ENCODE peak calls at places on chromosomes 5 and 9, in seven cellular contexts. D is neural crest cell, C is left ventricle myocardium inferior, A is ovary, V is HFFc6, X is AG09319, Q is cardiac muscle cell. Z is an unnamed sample.

GRCh38 chr9:94922098-94922607 is 195.7 kb downstream of the AOPEP start:
- DNase-seq in D (no peak), C (no peak), A (peak; percentile 46), V (peak; percentile 94), X (peak; percentile 94), Q (no peak), Z (no peak)

GRCh38 chr5:85896499-85896898 is 721.2 kb upstream of the COX7C start:
- DNase-seq in D (no peak), C (no peak), A (no peak), V (no peak), X (no peak), Q (no peak), Z (no peak)

GRCh38 chr9:6766606-6767005 is 8.8 kb downstream of the KDM4C start:
- DNase-seq in D (no peak), C (no peak), A (no peak), V (no peak), X (no peak), Q (no peak), Z (no peak)

GRCh38 chr5:74127377-74128338 is 501.7 kb downstream of the ARHGEF28 start:
- DNase-seq in D (no peak), C (no peak), A (no peak), V (peak; percentile 16), X (no peak), Q (no peak), Z (no peak)

GRCh38 chr5:154470949-154471870 is 6.8 kb downstream of the HAND1 start:
- DNase-seq in D (no peak), C (no peak), A (no peak), V (no peak), X (no peak), Q (no peak), Z (no peak)

GRCh38 chr5:40799248-40799647 is 1.1 kb upstream of the PRKAA1 start:
- DNase-seq in D (no peak), C (no peak), A (no peak), V (no peak), X (no peak), Q (no peak), Z (no peak)

GRCh38 chr5:177357459-177358332 is at the start of gene RGS14:
- DNase-seq in D (no peak), C (peak; percentile 29), A (no peak), V (peak; percentile 46), X (no peak), Q (no peak), Z (no peak)

GRCh38 chr9:131423171-131423581 is 29.3 kb downstream of the PRRC2B start:
- DNase-seq in D (no peak), C (peak; percentile 64), A (peak; percentile 62), V (peak; percentile 69), X (peak; percentile 35), Q (no peak), Z (peak; percentile 46)

GRCh38 chr5:121963409-121963808 is 1.6 kb downstream of the SRFBP1 start:
- DNase-seq in D (no peak), C (no peak), A (no peak), V (no peak), X (no peak), Q (no peak), Z (no peak)

GRCh38 chr5:133827001-133827400 is 141.4 kb downstream of the C5orf15 start:
- DNase-seq in D (no peak), C (no peak), A (no peak), V (no peak), X (no peak), Q (no peak), Z (peak; percentile 35)

GRCh38 chr5:141484499-141485304 is at the start of gene PCDHGC4:
- DNase-seq in D (peak; percentile 56), C (no peak), A (no peak), V (no peak), X (no peak), Q (peak; percentile 82), Z (peak; percentile 75)

GRCh38 chr9:137162505-137163100 is 7.2 kb downstream of the LRRC26 start:
- DNase-seq in D (no peak), C (no peak), A (no peak), V (no peak), X (no peak), Q (peak; percentile 34), Z (peak; percentile 40)

GRCh38 chr5:389891-390290 is 53.1 kb upstream of the EXOC3 start:
- DNase-seq in D (no peak), C (no peak), A (no peak), V (no peak), X (no peak), Q (no peak), Z (no peak)

GRCh38 chr5:148850836-148851235 is 24.4 kb downstream of the ADRB2 start:
- DNase-seq in D (no peak), C (no peak), A (no peak), V (no peak), X (no peak), Q (no peak), Z (no peak)

GRCh38 chr5:78504726-78505431 is 143.7 kb downstream of the LHFPL2 start:
- DNase-seq in D (no peak), C (peak; percentile 85), A (peak; percentile 77), V (peak; percentile 99), X (peak; percentile 97), Q (peak; percentile 45), Z (no peak)

GRCh38 chr5:136020383-136021015 is 8.3 kb upstream of the TGFBI start:
- DNase-seq in D (no peak), C (no peak), A (no peak), V (peak; percentile 92), X (peak; percentile 93), Q (no peak), Z (no peak)

GRCh38 chr5:124596595-124597388 is 149.6 kb downstream of the ZNF608 start:
- DNase-seq in D (no peak), C (no peak), A (no peak), V (peak; percentile 77), X (peak; percentile 47), Q (no peak), Z (no peak)

GRCh38 chr9:136545065-136545965 is 533 bp downstream of the NOTCH1 start:
- DNase-seq in D (no peak), C (no peak), A (peak; percentile 61), V (no peak), X (no peak), Q (no peak), Z (peak; percentile 50)

GRCh38 chr9:126491256-126491879 is 122.4 kb upstream of the LMX1B start:
- DNase-seq in D (peak; percentile 67), C (no peak), A (no peak), V (peak; percentile 42), X (peak; percentile 30), Q (peak; percentile 76), Z (peak; percentile 66)

GRCh38 chr5:56527174-56527573 is 288.2 kb upstream of the MAP3K1 start:
- DNase-seq in D (no peak), C (no peak), A (no peak), V (no peak), X (no peak), Q (no peak), Z (no peak)

GRCh38 chr5:9454491-9454890 is 91.4 kb downstream of the SEMA5A start:
- DNase-seq in D (no peak), C (no peak), A (no peak), V (no peak), X (no peak), Q (no peak), Z (no peak)

GRCh38 chr9:137455361-137455991 is 3.7 kb downstream of the NSMF start:
- DNase-seq in D (no peak), C (no peak), A (peak; percentile 32), V (no peak), X (no peak), Q (no peak), Z (no peak)

GRCh38 chr9:115018547-115019435 is 88.4 kb upstream of the TNFSF8 start:
- DNase-seq in D (no peak), C (no peak), A (no peak), V (peak; percentile 91), X (peak; percentile 79), Q (no peak), Z (no peak)

GRCh38 chr5:16916262-16916878 is 19.7 kb downstream of the MYO10 start:
- DNase-seq in D (no peak), C (no peak), A (no peak), V (peak; percentile 95), X (peak; percentile 78), Q (no peak), Z (no peak)

DNA sequence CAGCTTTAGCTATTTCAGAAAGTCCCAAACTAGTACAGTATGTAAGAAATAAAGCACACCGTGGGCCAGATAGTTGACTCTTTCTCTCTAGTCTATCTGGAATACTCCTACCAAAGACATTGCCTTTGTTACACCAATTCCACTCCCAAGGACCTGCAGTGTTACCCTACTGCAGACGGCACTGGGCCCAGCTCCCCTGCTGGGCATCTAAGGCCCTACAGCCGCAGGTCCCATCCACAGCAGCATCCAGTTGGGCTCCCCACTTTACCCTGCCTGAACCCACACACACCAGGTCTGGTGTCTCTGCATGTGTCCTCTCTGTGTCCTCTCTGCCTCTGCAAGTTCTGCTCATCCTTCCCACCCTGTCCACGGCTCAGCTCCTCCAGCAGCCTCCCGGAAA is 22.5 kb downstream of the TNIP1 start:
- DNase-seq in D (no peak), C (no peak), A (no peak), V (no peak), X (no peak), Q (no peak), Z (no peak)
- TF ChIP-seq CTCF in D (peak; percentile 18), C (peak; percentile 12), A (no peak), V (peak; percentile 52), X (no peak), Q (peak; percentile 11), Z (no peak)

DNA sequence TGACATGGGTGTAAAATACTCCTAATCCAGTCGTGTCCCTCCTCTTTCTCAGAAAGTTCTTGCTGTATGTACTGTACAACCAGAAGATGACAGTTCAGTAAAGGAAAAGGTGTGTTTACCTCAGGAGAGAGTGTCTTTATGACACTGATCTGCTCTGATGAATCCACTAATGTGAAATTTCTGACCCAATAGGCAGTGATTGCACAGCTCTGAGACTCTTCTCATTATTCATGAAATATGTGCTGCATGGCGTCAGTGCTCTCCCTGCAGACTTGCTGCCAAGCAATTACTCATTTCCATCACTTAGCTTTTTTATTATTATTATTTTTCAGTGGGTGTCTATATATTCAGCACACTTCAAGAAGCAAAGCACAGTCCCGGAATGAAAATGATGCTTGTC is 389.0 kb downstream of the RASEF start:
- DNase-seq in D (no peak), C (no peak), A (no peak), V (no peak), X (no peak), Q (no peak), Z (no peak)
- TF ChIP-seq CTCF in D (no peak), C (no peak), A (no peak), V (no peak), X (no peak), Q (no peak), Z (no peak)

DNA sequence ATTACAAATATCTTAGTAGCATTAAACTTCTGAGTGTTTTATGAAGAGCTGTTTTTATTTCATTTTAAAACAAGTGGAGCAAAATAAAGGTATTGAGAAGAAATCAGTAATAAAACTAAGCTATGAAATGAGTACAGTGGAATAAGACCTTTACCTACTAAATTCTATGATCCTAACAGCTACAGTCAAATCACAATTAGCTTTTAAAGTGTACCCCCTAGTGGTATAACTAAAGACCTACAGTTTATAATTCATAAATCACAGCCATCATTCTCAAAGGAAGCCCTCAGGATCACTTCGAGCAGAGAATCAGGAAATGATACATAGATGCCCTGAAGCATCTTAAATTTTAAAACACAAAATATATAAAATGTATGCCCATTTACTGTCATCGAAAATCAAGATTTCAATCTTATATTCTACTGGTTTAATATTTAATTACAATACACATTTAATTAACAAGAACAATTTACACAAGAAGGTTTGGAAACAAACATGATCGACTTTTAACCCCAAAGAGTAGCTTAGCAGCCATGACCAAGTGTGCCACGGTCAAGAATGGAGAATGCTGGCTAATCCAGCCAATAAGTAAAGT is 12.3 kb downstream of the CCNH start:
- DNase-seq in D (no peak), C (no peak), A (no peak), V (peak; percentile 43), X (no peak), Q (peak; percentile 14), Z (no peak)
- TF ChIP-seq CTCF in D (peak; percentile 80), C (peak; percentile 79), A (peak; percentile 29), V (peak; percentile 91), X (peak; percentile 53), Q (peak; percentile 58), Z (peak; percentile 58)

GRCh38 chr5:33343661-33344327 is 97.0 kb upstream of the TARS1 start:
- DNase-seq in D (no peak), C (no peak), A (no peak), V (peak; percentile 80), X (peak; percentile 63), Q (no peak), Z (no peak)
- TF ChIP-seq CTCF in D (no peak), C (no peak), A (no peak), V (no peak), X (no peak), Q (no peak), Z (no peak)

Z was measured in nephron progenitor cell.